ENCODE peak calls at places on chromosomes 13 and 19, in nine cellular contexts. P is stimulated activated CD4-positive, alpha-beta T cell treated with anti-CD3 and anti-CD28 coated beads, Interleukin-12 subunit alpha, Interleukin-12 subunit beta, amount 100 ng/mL, for 24 hours; T is activated CD4-positive, CD25-positive, alpha-beta regulatory T cell treated with anti-CD3 and anti-CD28 coated beads, Interleukin-2, amount 50 U/mL, for 16 hours; M is progenitor cell of endocrine pancreas; R is pancreas; L is left lobe of liver; H is effector CD4-positive, alpha-beta T cell; W is C1 segment of cervical spinal cord; Y is activated gamma-delta T cell treated with anti-CD3 and anti-CD28 coated beads, Interleukin-2, amount 50 U/mL, for 16 hours. D is an unnamed sample.

GRCh38 chr13:50990540-50991506 is 81.2 kb downstream of the RNASEH2B start:
- DNase-seq in P (no peak), T (no peak), M (no peak), R (no peak), L (no peak), H (no peak), W (no peak), Y (no peak), D (no peak)

GRCh38 chr13:113110852-113111315 is 5.3 kb downstream of the F7 start:
- DNase-seq in P (no peak), T (no peak), M (no peak), R (no peak), L (peak; percentile 40), H (no peak), W (no peak), Y (no peak), D (no peak)

GRCh38 chr19:7831452-7831851 is 1.4 kb downstream of the EVI5L start:
- DNase-seq in P (no peak), T (no peak), M (no peak), R (no peak), L (no peak), H (no peak), W (no peak), Y (no peak), D (no peak)

GRCh38 chr13:112588490-112589297 is 741 bp upstream of the TUBGCP3 start:
- DNase-seq in P (no peak), T (no peak), M (no peak), R (peak; percentile 53), L (no peak), H (no peak), W (no peak), Y (no peak), D (no peak)

GRCh38 chr19:40717880-40718773 is 1.2 kb downstream of the ITPKC start:
- DNase-seq in P (no peak), T (no peak), M (no peak), R (peak; percentile 46), L (peak; percentile 58), H (no peak), W (no peak), Y (no peak), D (no peak)

GRCh38 chr13:99990045-99990977 is 8.7 kb downstream of the ZIC2 start:
- DNase-seq in P (no peak), T (no peak), M (no peak), R (no peak), L (no peak), H (no peak), W (no peak), Y (no peak), D (no peak)

GRCh38 chr13:33057019-33057785 is 41.0 kb downstream of the KL start:
- DNase-seq in P (no peak), T (no peak), M (no peak), R (no peak), L (no peak), H (no peak), W (no peak), Y (no peak), D (no peak)

GRCh38 chr13:34107814-34108213 is 289.9 kb downstream of the RFC3 start:
- DNase-seq in P (no peak), T (no peak), M (no peak), R (no peak), L (no peak), H (no peak), W (no peak), Y (no peak), D (no peak)

GRCh38 chr19:38193445-38193844 is 30.6 kb downstream of the DPF1 start:
- DNase-seq in P (no peak), T (no peak), M (no peak), R (no peak), L (no peak), H (no peak), W (no peak), Y (no peak), D (no peak)

GRCh38 chr13:23510544-23510916 is 59.7 kb upstream of the TNFRSF19 start:
- DNase-seq in P (no peak), T (no peak), M (no peak), R (no peak), L (no peak), H (no peak), W (no peak), Y (no peak), D (no peak)

GRCh38 chr13:24747248-24748151 is 16.5 kb upstream of the RNF17 start:
- DNase-seq in P (peak; percentile 17), T (no peak), M (peak; percentile 27), R (no peak), L (no peak), H (no peak), W (no peak), Y (no peak), D (no peak)

GRCh38 chr13:59424661-59425060 is 739.1 kb downstream of the DIAPH3 start:
- DNase-seq in P (no peak), T (no peak), M (no peak), R (no peak), L (no peak), H (no peak), W (no peak), Y (no peak), D (no peak)

GRCh38 chr13:102039264-102039663 is 362.6 kb downstream of the FGF14 start:
- DNase-seq in P (no peak), T (no peak), M (no peak), R (no peak), L (no peak), H (no peak), W (no peak), Y (no peak), D (no peak)

GRCh38 chr19:46886546-46887239 is 25.9 kb downstream of the ARHGAP35 start:
- DNase-seq in P (no peak), T (no peak), M (no peak), R (no peak), L (no peak), H (no peak), W (no peak), Y (no peak), D (no peak)

GRCh38 chr19:3606174-3606689 is 443 bp downstream of the TBXA2R start:
- DNase-seq in P (no peak), T (no peak), M (no peak), R (peak; percentile 58), L (peak; percentile 83), H (no peak), W (no peak), Y (no peak), D (no peak)

GRCh38 chr13:51041126-51041525 is 69.9 kb downstream of the C13orf42 start:
- DNase-seq in P (no peak), T (no peak), M (no peak), R (no peak), L (no peak), H (no peak), W (no peak), Y (no peak), D (no peak)

GRCh38 chr13:24033527-24034302 is 126.8 kb upstream of the SPATA13 start:
- DNase-seq in P (no peak), T (no peak), M (no peak), R (no peak), L (peak; percentile 81), H (no peak), W (no peak), Y (no peak), D (no peak)

GRCh38 chr19:31264379-31264778 is 84.9 kb downstream of the TSHZ3 start:
- DNase-seq in P (no peak), T (no peak), M (no peak), R (no peak), L (no peak), H (no peak), W (no peak), Y (no peak), D (no peak)

GRCh38 chr13:46031581-46032263 is 20.8 kb downstream of the ZC3H13 start:
- DNase-seq in P (no peak), T (no peak), M (no peak), R (no peak), L (no peak), H (no peak), W (no peak), Y (no peak), D (no peak)

GRCh38 chr13:48214519-48215121 is 18.4 kb upstream of the ITM2B start:
- DNase-seq in P (no peak), T (no peak), M (no peak), R (no peak), L (no peak), H (no peak), W (no peak), Y (no peak), D (no peak)

GRCh38 chr19:38224014-38224862 is at the start of gene DPF1:
- DNase-seq in P (peak; percentile 50), T (no peak), M (peak; percentile 77), R (no peak), L (no peak), H (no peak), W (peak; percentile 26), Y (no peak), D (peak; percentile 18)